ENCODE peak calls at places on chromosomes 12 and 14, in eight cellular contexts. Q is lung, X is right cardiac atrium, O is astrocyte, S is PC-9, H is uterus, V is AG04450, Y is lower lobe of right lung. A is an unnamed sample.

GRCh38 chr12:118979763-118980406 is 1.5 kb upstream of the SRRM4 start:
- DNase-seq in O (peak; percentile 2), Q (peak; percentile 46), H (no peak), X (peak; percentile 54), V (no peak), Y (peak; percentile 49), S (peak; percentile 54), A (no peak)

GRCh38 chr12:30823140-30823669 is 68.5 kb upstream of the CAPRIN2 start:
- DNase-seq in S (no peak), X (peak; percentile 81), H (peak; percentile 30), V (no peak), Y (peak; percentile 57), O (no peak), Q (peak; percentile 50), A (no peak)

GRCh38 chr12:89343127-89343526 is 9.2 kb downstream of the DUSP6 start:
- DNase-seq in X (peak; percentile 93), Y (no peak), H (peak; percentile 60), V (no peak), S (no peak), O (no peak), Q (no peak), A (no peak)

GRCh38 chr12:101697930-101698781 is 716 bp downstream of the CHPT1 start:
- DNase-seq in X (peak; percentile 86), O (peak; percentile 26), Q (peak; percentile 49), Y (peak; percentile 70), S (no peak), V (no peak), H (peak; percentile 46), A (peak; percentile 41)

GRCh38 chr12:23340351-23340750 is 609.1 kb downstream of the SOX5 start:
- DNase-seq in X (no peak), Q (no peak), Y (no peak), O (no peak), H (no peak), V (no peak), S (no peak), A (no peak)

GRCh38 chr14:38137005-38137404 is 70.7 kb upstream of the SSTR1 start:
- DNase-seq in X (no peak), Q (no peak), H (no peak), O (no peak), V (no peak), S (no peak), Y (no peak), A (no peak)

GRCh38 chr14:74703043-74703442 is 9.8 kb downstream of the AREL1 start:
- DNase-seq in Q (no peak), V (no peak), O (no peak), S (no peak), X (no peak), Y (no peak), H (no peak), A (no peak)

GRCh38 chr12:80925237-80925636 is 12.5 kb downstream of the LIN7A start:
- DNase-seq in Y (no peak), X (no peak), V (no peak), H (no peak), O (no peak), S (no peak), Q (no peak), A (no peak)

GRCh38 chr12:91316161-91316759 is 133.6 kb upstream of the DCN start:
- DNase-seq in X (no peak), H (no peak), S (no peak), V (no peak), Q (no peak), Y (no peak), O (no peak), A (peak; percentile 44)

GRCh38 chr14:24102357-24103048 is 8.4 kb downstream of the PCK2 start:
- DNase-seq in Q (no peak), Y (no peak), O (no peak), H (no peak), S (no peak), V (no peak), X (no peak), A (no peak)

GRCh38 chr12:42921741-42922511 is 332.4 kb upstream of the PRICKLE1 start:
- DNase-seq in V (peak; percentile 30), H (no peak), O (peak; percentile 79), X (no peak), Q (no peak), Y (no peak), S (peak; percentile 84), A (no peak)

GRCh38 chr12:32755654-32756475 is at the start of gene YARS2:
- DNase-seq in Q (peak; percentile 95), S (peak; percentile 92), O (peak; percentile 96), H (peak; percentile 96), Y (peak; percentile 96), V (peak; percentile 96), X (peak; percentile 96), A (peak; percentile 85)

GRCh38 chr12:67472551-67472950 is 176.0 kb upstream of the DYRK2 start:
- DNase-seq in Y (no peak), V (no peak), S (no peak), Q (no peak), H (no peak), O (no peak), X (no peak), A (no peak)

GRCh38 chr14:75570797-75571196 is 7.6 kb upstream of the FLVCR2 start:
- DNase-seq in O (no peak), Q (no peak), Y (no peak), V (no peak), H (no peak), S (no peak), X (no peak), A (no peak)

GRCh38 chr14:70947739-70948138 is 40.5 kb downstream of the PCNX1 start:
- DNase-seq in V (no peak), Y (no peak), H (no peak), Q (no peak), O (no peak), X (no peak), S (no peak), A (peak; percentile 2)

GRCh38 chr14:70942342-70942706 is 35.1 kb downstream of the PCNX1 start:
- DNase-seq in V (no peak), Y (no peak), S (no peak), X (no peak), O (no peak), Q (no peak), H (no peak), A (no peak)

GRCh38 chr14:70943838-70944237 is 36.6 kb downstream of the PCNX1 start:
- DNase-seq in H (no peak), X (no peak), O (no peak), V (no peak), Q (no peak), S (no peak), Y (no peak), A (no peak)
- H3K9me3 ChIP-seq in H (no peaks in the 10 kb centered on the region), X (peaks cover 2% of the 10 kb centered on the region), O (peaks cover 6% of the 10 kb centered on the region), V (peaks cover 14% of the 10 kb centered on the region), Q (peaks cover 7% of the 10 kb centered on the region), S (peaks cover 37% of the 10 kb centered on the region), Y (peaks cover 12% of the 10 kb centered on the region), A (no peaks in the 10 kb centered on the region)

GRCh38 chr12:28543021-28543890 is 353.0 kb downstream of the CCDC91 start:
- DNase-seq in S (no peak), O (no peak), X (no peak), Q (no peak), H (no peak), V (no peak), Y (no peak), A (no peak)

GRCh38 chr12:28539691-28540323 is 349.6 kb downstream of the CCDC91 start:
- DNase-seq in Q (no peak), V (no peak), O (no peak), X (no peak), S (no peak), Y (no peak), H (no peak), A (peak; percentile 46)

GRCh38 chr12:28536088-28536487 is 345.8 kb downstream of the CCDC91 start:
- DNase-seq in Y (no peak), O (peak; percentile 75), X (no peak), S (no peak), V (peak; percentile 42), Q (no peak), H (no peak), A (no peak)

GRCh38 chr12:28537474-28537873 is 347.2 kb downstream of the CCDC91 start:
- DNase-seq in O (no peak), S (no peak), Q (no peak), X (no peak), Y (no peak), H (no peak), V (no peak), A (no peak)

GRCh38 chr12:28540324-28540714 is 350.1 kb downstream of the CCDC91 start:
- DNase-seq in S (no peak), V (no peak), Q (no peak), O (no peak), Y (no peak), H (no peak), X (no peak), A (no peak)
- H3K27ac ChIP-seq in S (peak overlapping the region; percentile 55), V (no peak overlapping the region), Q (no peak overlapping the region), O (no peak overlapping the region), Y (no peak overlapping the region), H (no peak overlapping the region), X (no peak overlapping the region), A (no peak overlapping the region)

DNA sequence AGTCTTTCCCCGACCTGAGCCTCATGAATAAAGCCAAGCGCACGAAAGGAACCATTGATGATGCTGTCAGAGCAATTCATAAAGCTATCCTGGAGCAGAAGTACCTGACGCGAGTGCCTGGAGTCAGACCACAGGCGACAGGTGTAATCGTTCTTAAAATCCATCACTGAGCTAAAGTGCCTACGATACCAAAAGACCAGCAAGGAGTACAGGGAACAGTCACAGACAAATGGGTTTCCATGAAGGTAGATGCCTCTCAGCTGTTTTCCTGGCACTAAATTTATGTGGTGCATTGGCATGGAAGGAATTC is 1.4 kb upstream of the PCED1B start:
- DNase-seq in X (no peak), Y (no peak), S (no peak), Q (no peak), V (no peak), O (no peak), H (no peak), A (no peak)
- H3K4me3 ChIP-seq in X (peak overlapping the region; percentile 90), Y (peak overlapping the region; percentile 75), S (peak overlapping the region; percentile 96), Q (no peak overlapping the region), V (peak overlapping the region; percentile 80), O (peak overlapping the region; percentile 92), H (peak overlapping the region; percentile 77), A (peak overlapping the region; percentile 78)

GRCh38 chr14:26595922-26596721 is 1.7 kb downstream of the NOVA1 start:
- DNase-seq in H (no peak), Q (no peak), Y (no peak), X (no peak), O (no peak), S (no peak), V (no peak), A (no peak)
- H3K9me3 ChIP-seq in H (no peaks in the 10 kb centered on the region), Q (no peaks in the 10 kb centered on the region), Y (no peaks in the 10 kb centered on the region), X (no peaks in the 10 kb centered on the region), O (no peaks in the 10 kb centered on the region), S (no peaks in the 10 kb centered on the region), V (no peaks in the 10 kb centered on the region), A (no peaks in the 10 kb centered on the region)

GRCh38 chr12:50564240-50564947 is 59.6 kb downstream of the DIP2B start:
- DNase-seq in X (no peak), V (no peak), S (no peak), H (no peak), Q (no peak), O (no peak), Y (no peak), A (no peak)
- H3K27ac ChIP-seq in X (no peak overlapping the region), V (no peak overlapping the region), S (peak overlapping the region; percentile 37), H (no peak overlapping the region), Q (no peak overlapping the region), O (no peak overlapping the region), Y (peak overlapping the region; percentile 42), A (no peak overlapping the region)

DNA sequence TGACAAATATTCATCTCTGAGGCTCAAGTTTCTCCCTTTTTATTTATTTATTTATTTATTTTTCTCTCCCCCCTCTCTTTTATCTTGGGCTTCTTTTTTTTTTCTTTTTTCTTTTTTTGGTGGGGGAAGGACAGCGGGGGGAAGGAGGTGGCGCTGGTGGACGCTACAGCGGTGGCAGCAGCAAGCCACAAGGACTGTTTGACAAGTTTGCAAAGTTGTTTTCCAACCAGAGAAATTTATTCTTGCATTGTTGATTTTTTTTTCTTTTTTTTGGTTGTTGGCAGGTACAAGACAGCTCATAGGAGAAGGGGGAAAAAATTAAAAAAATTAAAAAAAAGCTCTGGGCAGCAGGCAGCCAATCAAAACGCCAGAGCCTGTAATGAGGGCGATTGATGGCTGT is 36.4 kb downstream of the BCL11B start:
- DNase-seq in Q (no peak), V (no peak), S (no peak), H (no peak), O (no peak), X (no peak), Y (no peak), A (no peak)
- H3K4me3 ChIP-seq in Q (no peak overlapping the region), V (no peak overlapping the region), S (no peak overlapping the region), H (no peak overlapping the region), O (no peak overlapping the region), X (no peak overlapping the region), Y (no peak overlapping the region), A (no peak overlapping the region)